ENCODE peak calls at places on chromosome 1, in four cellular contexts. N is aorta, F is A549, S is cardiac muscle cell. X is an unnamed sample.

GRCh38 chr1:61079898-61080336 is 2.4 kb upstream of the NFIA start:
- DNase-seq in N (peak; percentile 84), F (no peak), S (peak; percentile 86), X (peak; percentile 86)

GRCh38 chr1:169896013-169896412 is 2.3 kb upstream of the SCYL3 start:
- DNase-seq in N (no peak), F (no peak), S (no peak), X (no peak)

GRCh38 chr1:176896216-176896615 is 268.3 kb downstream of the ASTN1 start:
- DNase-seq in N (no peak), F (no peak), S (no peak), X (no peak)

GRCh38 chr1:1014896-1015681 is 1.8 kb downstream of the ISG15 start:
- DNase-seq in N (peak; percentile 57), F (no peak), S (peak; percentile 42), X (no peak)

GRCh38 chr1:155241069-155241679 is 14.1 kb downstream of the ENTREP3 start:
- DNase-seq in N (peak; percentile 75), F (peak; percentile 88), S (peak; percentile 80), X (peak; percentile 85)

GRCh38 chr1:153752561-153753195 is 22.5 kb upstream of the SLC27A3 start:
- DNase-seq in N (peak; percentile 84), F (no peak), S (no peak), X (peak; percentile 89)

GRCh38 chr1:176073524-176074157 is 133.4 kb downstream of the COP1 start:
- DNase-seq in N (no peak), F (peak; percentile 43), S (peak; percentile 85), X (peak; percentile 87)

GRCh38 chr1:17569200-17570139 is 30.0 kb downstream of the ARHGEF10L start:
- DNase-seq in N (peak; percentile 96), F (no peak), S (peak; percentile 19), X (peak; percentile 74)

GRCh38 chr1:84541679-84542078 is 32.6 kb downstream of the CTBS start:
- DNase-seq in N (no peak), F (no peak), S (no peak), X (no peak)

GRCh38 chr1:169796411-169796810 is 1.7 kb upstream of the METTL18 start:
- DNase-seq in N (no peak), F (no peak), S (no peak), X (no peak)

GRCh38 chr1:81844477-81844876 is 43.7 kb downstream of the ADGRL2 start:
- DNase-seq in N (no peak), F (no peak), S (no peak), X (no peak)

GRCh38 chr1:205447457-205448415 is 8.1 kb downstream of the BLACAT1 start:
- DNase-seq in N (no peak), F (no peak), S (no peak), X (no peak)

GRCh38 chr1:215321802-215322201 is 239.3 kb downstream of the KCNK2 start:
- DNase-seq in N (no peak), F (no peak), S (no peak), X (no peak)

GRCh38 chr1:52919051-52919719 is 2.4 kb downstream of the ECHDC2 start:
- DNase-seq in N (no peak), F (no peak), S (no peak), X (no peak)

GRCh38 chr1:52917591-52917990 is 3.9 kb downstream of the ECHDC2 start:
- DNase-seq in N (no peak), F (no peak), S (no peak), X (no peak)

GRCh38 chr1:52918201-52918600 is 3.3 kb downstream of the ECHDC2 start:
- DNase-seq in N (no peak), F (no peak), S (no peak), X (no peak)

GRCh38 chr1:52920791-52921291 is 699 bp downstream of the ECHDC2 start:
- DNase-seq in N (no peak), F (no peak), S (no peak), X (no peak)

GRCh38 chr1:52919720-52920199 is 1.8 kb downstream of the ECHDC2 start:
- DNase-seq in N (no peak), F (no peak), S (no peak), X (no peak)
- H3K4me3 ChIP-seq in N (no peak overlapping the region), F (no peak overlapping the region), S (no peak overlapping the region), X (no peak overlapping the region)

GRCh38 chr1:227856147-227856858 is 40.8 kb downstream of the PRSS38 start:
- DNase-seq in N (no peak), F (no peak), S (no peak), X (no peak)

GRCh38 chr1:227854189-227854588 is 38.7 kb downstream of the PRSS38 start:
- DNase-seq in N (no peak), F (no peak), S (no peak), X (no peak)

DNA sequence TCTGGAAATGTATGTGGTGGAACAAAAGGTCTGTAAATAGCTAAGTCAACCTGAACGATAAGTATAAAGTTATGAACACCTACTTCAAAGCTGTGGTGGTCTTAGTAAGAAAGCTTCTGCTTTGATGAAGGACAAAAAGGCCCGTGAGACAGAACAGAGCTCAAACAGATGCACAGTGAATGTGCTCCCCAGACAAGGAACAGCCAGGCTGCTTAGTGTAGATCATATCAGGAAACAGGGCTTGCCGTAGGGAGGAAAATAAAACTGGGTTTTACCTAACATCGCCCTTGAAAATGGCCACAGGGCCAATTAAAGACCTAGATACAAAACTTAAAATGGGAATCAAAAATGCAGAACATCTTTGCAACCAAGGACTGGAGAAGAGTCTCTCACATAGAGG is 40.2 kb downstream of the PRSS38 start:
- DNase-seq in N (no peak), F (no peak), S (no peak), X (no peak)
- H3K4me3 ChIP-seq in N (no peak overlapping the region), F (no peak overlapping the region), S (no peak overlapping the region), X (no peak overlapping the region)

GRCh38 chr1:21289127-21289526 is 1.1 kb downstream of the ECE1 start:
- DNase-seq in N (no peak), F (no peak), S (no peak), X (no peak)
- H3K4me3 ChIP-seq in N (peak overlapping the region; percentile 46), F (peak overlapping the region; percentile 63), S (no peak overlapping the region), X (peak overlapping the region; percentile 79)

GRCh38 chr1:51897699-51898031 is 19.1 kb upstream of the NRDC start:
- DNase-seq in N (no peak), F (peak; percentile 42), S (no peak), X (peak; percentile 84)
- H3K4me3 ChIP-seq in N (no peak overlapping the region), F (no peak overlapping the region), S (no peak overlapping the region), X (no peak overlapping the region)

GRCh38 chr1:163162281-163162937 is 40.3 kb downstream of the RGS5 start:
- DNase-seq in N (no peak), F (no peak), S (no peak), X (peak; percentile 85)
- H3K4me3 ChIP-seq in N (no peak overlapping the region), F (no peak overlapping the region), S (no peak overlapping the region), X (no peak overlapping the region)

DNA sequence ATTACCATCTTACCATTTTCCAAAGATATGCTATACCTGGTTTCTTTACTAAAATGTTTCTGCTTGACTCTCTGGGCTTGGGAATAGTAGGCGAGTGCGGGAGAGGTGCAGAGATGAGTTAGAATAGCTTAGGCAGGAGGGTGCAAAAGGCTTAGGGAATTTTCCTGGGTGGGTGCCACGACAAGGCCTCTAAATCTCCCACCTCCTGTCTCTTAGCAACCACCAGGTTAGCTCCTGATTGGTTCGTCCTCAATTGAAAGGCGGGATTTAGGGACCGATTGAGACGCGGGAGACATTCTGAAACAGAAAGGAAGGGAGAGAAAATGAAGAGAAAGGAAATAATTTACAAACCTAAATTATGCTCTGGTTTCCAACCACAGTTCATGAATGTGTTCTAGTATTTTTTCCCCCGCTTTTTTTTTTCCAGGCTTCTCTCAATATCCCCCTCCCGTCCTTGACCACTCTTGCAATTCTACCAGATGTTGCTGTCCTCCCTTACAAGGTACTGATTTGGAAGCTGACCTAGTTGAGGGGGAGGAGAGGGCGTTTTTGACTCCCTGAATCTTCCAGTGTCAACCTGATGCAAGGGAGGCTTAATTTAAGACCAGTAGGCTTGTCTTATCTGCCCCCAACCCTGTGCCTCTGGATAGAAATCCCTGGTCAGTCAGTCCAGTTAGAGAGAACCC is 3.2 kb downstream of the ACKR1 start:
- DNase-seq in N (no peak), F (no peak), S (peak; percentile 45), X (no peak)
- H3K4me3 ChIP-seq in N (no peak overlapping the region), F (no peak overlapping the region), S (no peak overlapping the region), X (no peak overlapping the region)

GRCh38 chr1:26828352-26829093 is 2.0 kb downstream of the ZDHHC18 start:
- DNase-seq in N (peak; percentile 74), F (no peak), S (no peak), X (no peak)
- H3K4me3 ChIP-seq in N (no peak overlapping the region), F (peak overlapping the region; percentile 5), S (no peak overlapping the region), X (no peak overlapping the region)

DNA sequence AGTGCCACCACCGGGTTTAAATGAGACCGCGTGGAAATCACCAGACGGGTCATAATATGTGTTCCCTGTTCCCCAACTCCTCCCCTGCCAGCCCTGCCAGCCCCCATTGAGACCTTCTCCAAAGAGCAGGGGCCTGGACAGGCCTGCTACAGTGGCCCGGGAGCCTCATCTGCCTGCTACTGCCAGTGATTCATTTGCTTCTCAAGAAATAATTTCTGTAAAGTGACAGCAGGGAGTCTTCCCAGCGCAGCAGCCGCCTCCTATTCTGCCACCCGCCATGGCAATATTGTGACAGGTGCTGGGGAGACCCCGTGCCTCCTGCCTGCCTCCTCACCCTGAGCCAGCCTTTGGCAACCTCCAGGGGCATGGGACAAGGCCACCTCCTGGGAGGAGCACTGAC is 8.9 kb downstream of the IFFO2 start:
- DNase-seq in N (no peak), F (no peak), S (no peak), X (no peak)
- H3K4me3 ChIP-seq in N (no peak overlapping the region), F (no peak overlapping the region), S (no peak overlapping the region), X (no peak overlapping the region)